ENCODE peak calls at places on chromosome 7, in five cellular contexts. V is neural progenitor cell, K is mammary epithelial cell, F is hepatocyte, J is PC-9. G is an unnamed sample.

GRCh38 chr7:43072530-43072929 is 39.9 kb upstream of the HECW1 start:
- DNase-seq in V (no peak), K (no peak), F (peak; percentile 10), J (no peak), G (peak; percentile 9)

GRCh38 chr7:104552102-104552501 is 223.7 kb downstream of the LHFPL3 start:
- DNase-seq in V (peak; percentile 72), K (peak; percentile 29), F (peak; percentile 55), J (peak; percentile 35), G (peak; percentile 6)

GRCh38 chr7:44415047-44415446 is 75.4 kb downstream of the NUDCD3 start:
- DNase-seq in V (no peak), K (peak; percentile 65), F (no peak), J (no peak), G (peak; percentile 65)

GRCh38 chr7:2894118-2894940 is 50.2 kb upstream of the GNA12 start:
- DNase-seq in V (no peak), K (no peak), F (no peak), J (no peak), G (no peak)

GRCh38 chr7:131249003-131249402 is 78.7 kb upstream of the MKLN1 start:
- DNase-seq in V (no peak), K (peak; percentile 89), F (peak; percentile 72), J (peak; percentile 64), G (peak; percentile 98)

GRCh38 chr7:42233166-42233565 is 3.8 kb downstream of the GLI3 start:
- DNase-seq in V (peak; percentile 34), K (peak; percentile 29), F (peak; percentile 44), J (no peak), G (peak; percentile 38)

GRCh38 chr7:68929712-68930395 is 668.4 kb upstream of the AUTS2 start:
- DNase-seq in V (no peak), K (no peak), F (peak; percentile 8), J (no peak), G (peak; percentile 5)

GRCh38 chr7:47430422-47430821 is 151.5 kb downstream of the TNS3 start:
- DNase-seq in V (no peak), K (no peak), F (no peak), J (no peak), G (no peak)

GRCh38 chr7:125423444-125424155 is 494.0 kb upstream of the POT1 start:
- DNase-seq in V (no peak), K (peak; percentile 86), F (no peak), J (no peak), G (peak; percentile 53)

GRCh38 chr7:20393021-20394015 is 62.6 kb downstream of the ITGB8 start:
- DNase-seq in V (no peak), K (no peak), F (peak; percentile 30), J (no peak), G (peak; percentile 34)

GRCh38 chr7:144526912-144527610 is 123.6 kb upstream of the NOBOX start:
- DNase-seq in V (no peak), K (no peak), F (no peak), J (no peak), G (no peak)

GRCh38 chr7:126685018-126685573 is 567.6 kb downstream of the GRM8 start:
- DNase-seq in V (no peak), K (no peak), F (no peak), J (no peak), G (no peak)

GRCh38 chr7:4144801-4145470 is 537.2 kb upstream of the FOXK1 start:
- DNase-seq in V (peak; percentile 79), K (no peak), F (peak; percentile 78), J (no peak), G (peak; percentile 67)

GRCh38 chr7:47720141-47720906 is 138.4 kb upstream of the TNS3 start:
- DNase-seq in V (no peak), K (no peak), F (no peak), J (no peak), G (peak; percentile 70)

GRCh38 chr7:106484562-106484961 is 176.4 kb downstream of the CCDC71L start:
- DNase-seq in V (no peak), K (no peak), F (peak; percentile 51), J (no peak), G (peak; percentile 62)

GRCh38 chr7:26910221-26910620 is 45.8 kb upstream of the SKAP2 start:
- DNase-seq in V (no peak), K (peak; percentile 75), F (no peak), J (peak; percentile 87), G (peak; percentile 31)
- H3K4me2 ChIP-seq in V (no peak overlapping the region), K (peak overlapping the region; percentile 42), F (no peak overlapping the region), J (peak overlapping the region; percentile 53), G (no peak overlapping the region)

GRCh38 chr7:19178595-19178994 is 33.4 kb upstream of the FERD3L start:
- DNase-seq in V (no peak), K (no peak), F (no peak), J (no peak), G (no peak)

GRCh38 chr7:19177269-19177668 is 32.0 kb upstream of the FERD3L start:
- DNase-seq in V (no peak), K (peak; percentile 14), F (no peak), J (no peak), G (peak; percentile 4)

GRCh38 chr7:19181634-19182033 is 36.4 kb upstream of the FERD3L start:
- DNase-seq in V (no peak), K (no peak), F (no peak), J (no peak), G (no peak)
- H3K4me3 ChIP-seq in V (no peak overlapping the region), K (no peak overlapping the region), F (no peak overlapping the region), J (no peak overlapping the region), G (no peak overlapping the region)

GRCh38 chr7:101171442-101171837 is 6.1 kb upstream of the VGF start:
- DNase-seq in V (peak; percentile 40), K (no peak), F (no peak), J (no peak), G (no peak)

GRCh38 chr7:101170617-101171441 is 5.5 kb upstream of the VGF start:
- DNase-seq in V (no peak), K (no peak), F (no peak), J (no peak), G (no peak)

GRCh38 chr7:101169110-101169837 is 3.9 kb upstream of the VGF start:
- DNase-seq in V (no peak), K (no peak), F (no peak), J (no peak), G (no peak)

GRCh38 chr7:101168412-101169049 is 3.2 kb upstream of the VGF start:
- DNase-seq in V (no peak), K (no peak), F (no peak), J (no peak), G (no peak)

GRCh38 chr7:101169838-101170531 is 4.6 kb upstream of the VGF start:
- DNase-seq in V (peak; percentile 81), K (peak; percentile 45), F (peak; percentile 80), J (peak; percentile 78), G (peak; percentile 53)
- TF ChIP-seq EZH2 in V (peak; percentile 88), K (peak; percentile 27), F (no peak), J (no peak), G (no peak)

GRCh38 chr7:70693690-70694356 is 438.1 kb upstream of the GALNT17 start:
- DNase-seq in V (peak; percentile 91), K (peak; percentile 58), F (peak; percentile 90), J (no peak), G (peak; percentile 57)
- H3K4me2 ChIP-seq in V (peak overlapping the region; percentile 88), K (peak overlapping the region; percentile 94), F (peak overlapping the region; percentile 86), J (no peak overlapping the region), G (peak overlapping the region; percentile 52)

DNA sequence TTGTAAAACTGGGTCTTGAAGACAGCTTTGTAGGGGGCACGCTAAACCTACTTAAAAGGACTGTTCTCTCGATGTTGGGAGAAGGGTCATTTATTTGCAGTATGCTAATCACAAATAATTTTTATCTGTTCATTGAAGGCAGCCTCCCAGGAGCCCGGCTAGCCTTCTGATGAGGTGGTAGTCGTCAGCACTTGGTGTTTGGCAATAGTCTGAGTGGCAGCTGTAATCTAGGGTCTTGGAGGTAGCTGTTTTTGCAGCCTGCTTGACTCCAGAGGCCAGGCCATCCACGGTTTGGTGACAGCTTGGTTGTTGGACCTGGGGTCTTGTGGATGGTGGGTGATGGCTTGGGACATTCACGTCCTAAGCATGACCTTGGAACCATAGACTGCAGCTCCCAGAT is 2.2 kb downstream of the GTF2IRD1 start:
- DNase-seq in V (no peak), K (no peak), F (peak; percentile 53), J (no peak), G (no peak)
- H3K4me3 ChIP-seq in V (no peak overlapping the region), K (no peak overlapping the region), F (no peak overlapping the region), J (no peak overlapping the region), G (no peak overlapping the region)

GRCh38 chr7:289756-290553 is at the start of gene FOXL3:
- DNase-seq in V (no peak), K (no peak), F (no peak), J (no peak), G (no peak)
- TF ChIP-seq EZH2 in V (no peak), K (peak; percentile 89), F (no peak), J (no peak), G (peak; percentile 2)

DNA sequence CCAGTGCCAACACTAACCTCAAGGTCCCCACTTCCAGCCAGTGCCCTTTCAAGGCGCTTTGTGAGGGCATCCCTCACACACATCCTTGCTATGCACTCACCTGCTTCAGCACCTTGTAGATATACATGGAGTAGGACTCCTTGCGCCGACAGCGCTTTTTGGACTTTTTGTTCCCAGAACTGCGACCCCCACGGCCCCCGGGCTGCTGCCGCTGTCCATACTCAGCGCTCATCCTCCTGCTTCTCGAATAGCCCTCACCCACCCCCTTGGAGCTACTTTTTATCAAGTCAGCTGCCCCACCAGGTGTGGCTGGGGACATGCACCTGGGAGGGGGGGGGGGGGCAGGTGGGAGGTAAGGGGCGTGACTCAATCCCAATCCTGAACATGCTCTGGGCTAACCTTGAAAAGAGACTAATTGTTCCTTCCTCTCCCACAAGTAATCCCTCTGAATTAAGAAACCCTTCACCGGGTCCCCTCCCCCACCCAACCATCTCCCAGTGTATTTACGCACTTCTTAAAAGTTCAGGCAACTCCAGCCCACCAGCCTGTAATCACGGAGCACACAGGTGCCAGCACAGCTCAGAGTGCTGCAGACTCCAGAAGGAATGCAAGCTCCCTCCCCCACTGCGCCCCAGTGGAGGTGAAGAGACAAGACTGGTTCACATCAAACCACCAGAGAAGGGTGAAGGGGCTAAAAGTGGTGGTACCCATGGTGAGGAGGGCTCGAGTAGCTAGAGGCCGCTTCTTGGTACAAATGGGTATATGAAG is at the start of gene H2BK1:
- DNase-seq in V (peak; percentile 55), K (no peak), F (no peak), J (no peak), G (no peak)
- H3K4me2 ChIP-seq in V (peak within 1 kb of the TSS; percentile 63), K (no peak within 1 kb of the TSS), F (no peak within 1 kb of the TSS), J (no peak within 1 kb of the TSS), G (no peak within 1 kb of the TSS)